ENCODE peak calls at places on chromosomes 11 and 22, in four cellular contexts. L is left ventricle myocardium inferior, Z is HepG2, E is mammary epithelial cell. J is an unnamed sample.
A peak's percentile ranks its signal among the peaks of the same experiment; 100 is the strongest.

GRCh38 chr11:133271206-133271605 is 261.1 kb downstream of the OPCML start:
- DNase-seq in L (no peak), Z (no peak), E (no peak), J (no peak)

GRCh38 chr11:134277176-134278001 is 1.2 kb downstream of the GLB1L3 start:
- DNase-seq in L (no peak), Z (no peak), E (no peak), J (no peak)

GRCh38 chr22:49807780-49808708 is 19.6 kb downstream of the BRD1 start:
- DNase-seq in L (no peak), Z (no peak), E (no peak), J (peak; percentile 13)

GRCh38 chr11:15897211-15897960 is 459.0 kb downstream of the SOX6 start:
- DNase-seq in L (no peak), Z (no peak), E (peak; percentile 27), J (no peak)

GRCh38 chr11:75536786-75537629 is 11.3 kb upstream of the GDPD5 start:
- DNase-seq in L (no peak), Z (no peak), E (peak; percentile 58), J (no peak)

GRCh38 chr11:41206388-41206787 is 253.1 kb downstream of the LRRC4C start:
- DNase-seq in L (no peak), Z (no peak), E (no peak), J (no peak)

GRCh38 chr11:58867556-58867955 is 23.1 kb upstream of the GLYATL2 start:
- DNase-seq in L (no peak), Z (no peak), E (peak; percentile 53), J (no peak)

GRCh38 chr11:100930185-100930778 is 199.3 kb downstream of the PGR start:
- DNase-seq in L (no peak), Z (peak; percentile 46), E (peak; percentile 50), J (no peak)

GRCh38 chr11:16946477-16947282 is 67.5 kb downstream of the PLEKHA7 start:
- DNase-seq in L (no peak), Z (no peak), E (no peak), J (no peak)

GRCh38 chr22:35802885-35803284 is 85.2 kb downstream of the APOL5 start:
- DNase-seq in L (no peak), Z (no peak), E (no peak), J (no peak)

GRCh38 chr11:2731285-2732125 is 31.7 kb upstream of the KCNQ1OT1 start:
- DNase-seq in L (no peak), Z (peak; percentile 49), E (no peak), J (no peak)

GRCh38 chr11:106695506-106695905 is 322.8 kb downstream of the GUCY1A2 start:
- DNase-seq in L (no peak), Z (no peak), E (peak; percentile 12), J (no peak)

GRCh38 chr11:84234462-84235202 is 948.5 kb upstream of the CCDC90B start:
- DNase-seq in L (no peak), Z (no peak), E (no peak), J (no peak)

GRCh38 chr11:132114185-132114584 is 743.8 kb downstream of the NTM start:
- DNase-seq in L (no peak), Z (no peak), E (no peak), J (peak; percentile 37)

GRCh38 chr22:23632178-23632577 is at the start of gene DRICH1:
- DNase-seq in L (no peak), Z (no peak), E (no peak), J (no peak)

GRCh38 chr11:33932721-33933120 is 40.8 kb upstream of the LMO2 start:
- DNase-seq in L (no peak), Z (no peak), E (no peak), J (no peak)

GRCh38 chr11:587978-588380 is 11.7 kb downstream of the PHRF1 start:
- DNase-seq in L (no peak), Z (peak; percentile 96), E (no peak), J (no peak)

GRCh38 chr11:76208829-76209670 is 2.7 kb upstream of the WNT11 start:
- DNase-seq in L (peak; percentile 82), Z (peak; percentile 56), E (peak; percentile 30), J (peak; percentile 20)

GRCh38 chr11:85348945-85349344 is 278.2 kb downstream of the DLG2 start:
- DNase-seq in L (no peak), Z (no peak), E (no peak), J (no peak)

GRCh38 chr11:20566591-20567434 is 32.6 kb upstream of the SLC6A5 start:
- DNase-seq in L (no peak), Z (no peak), E (peak; percentile 87), J (no peak)

GRCh38 chr11:71402878-71403277 is 45.3 kb downstream of the DHCR7 start:
- DNase-seq in L (no peak), Z (no peak), E (no peak), J (no peak)

GRCh38 chr22:19461506-19461905 is 14.0 kb upstream of the C22orf39 start:
- DNase-seq in L (no peak), Z (no peak), E (no peak), J (no peak)

GRCh38 chr11:3981084-3981633 is 113.4 kb upstream of the RRM1 start:
- DNase-seq in L (no peak), Z (no peak), E (no peak), J (no peak)

GRCh38 chr11:3983101-3983500 is 111.5 kb upstream of the RRM1 start:
- DNase-seq in L (no peak), Z (no peak), E (no peak), J (no peak)

GRCh38 chr11:3982431-3982830 is 112.2 kb upstream of the RRM1 start:
- DNase-seq in L (no peak), Z (no peak), E (no peak), J (no peak)

GRCh38 chr11:3986301-3986700 is 108.3 kb upstream of the RRM1 start:
- DNase-seq in L (no peak), Z (no peak), E (no peak), J (no peak)

GRCh38 chr11:3984896-3985295 is 109.7 kb upstream of the RRM1 start:
- DNase-seq in L (no peak), Z (no peak), E (no peak), J (no peak)
- TF ChIP-seq CTCF in L (no peak), Z (peak; percentile 28), E (no peak), J (no peak)

GRCh38 chr11:57819272-57819979 is 57.8 kb downstream of the CTNND1 start:
- DNase-seq in L (no peak), Z (peak; percentile 15), E (no peak), J (no peak)
- H3K4me3 ChIP-seq in L (no peak overlapping the region), Z (no peak overlapping the region), E (no peak overlapping the region), J (no peak overlapping the region)

GRCh38 chr11:130512662-130513061 is 64.2 kb downstream of the ADAMTS15 start:
- DNase-seq in L (no peak), Z (no peak), E (no peak), J (no peak)

GRCh38 chr11:130514851-130515250 is 66.4 kb downstream of the ADAMTS15 start:
- DNase-seq in L (no peak), Z (no peak), E (no peak), J (no peak)

GRCh38 chr11:130514316-130514715 is 65.9 kb downstream of the ADAMTS15 start:
- DNase-seq in L (no peak), Z (no peak), E (no peak), J (no peak)

GRCh38 chr11:130511765-130512164 is 63.3 kb downstream of the ADAMTS15 start:
- DNase-seq in L (no peak), Z (no peak), E (peak; percentile 73), J (no peak)

DNA sequence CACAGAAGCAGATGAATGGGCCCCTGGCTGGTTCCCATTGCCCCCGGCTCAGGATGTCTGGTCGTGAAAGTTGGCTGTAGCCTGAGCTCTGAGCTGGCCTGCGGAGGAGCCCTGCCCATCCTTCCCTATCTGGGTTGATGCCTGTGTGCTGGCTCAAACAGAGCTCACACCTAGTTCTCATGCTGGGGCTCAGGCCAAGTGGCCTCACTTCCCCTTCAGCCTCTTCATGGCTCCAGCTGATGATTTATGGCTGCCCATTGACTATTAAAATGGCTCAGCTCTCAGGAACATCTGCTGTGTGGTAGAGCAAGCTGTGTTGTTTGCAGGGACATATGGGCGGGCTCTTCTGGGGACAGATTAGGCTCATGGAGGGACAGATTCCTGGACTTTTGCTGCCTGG is 64.7 kb downstream of the ADAMTS15 start:
- DNase-seq in L (peak; percentile 75), Z (no peak), E (no peak), J (no peak)
- H3K27me3 ChIP-seq in L (no peaks in the 10 kb centered on the region), Z (peaks cover 6% of the 10 kb centered on the region), E (no peaks in the 10 kb centered on the region), J (no peaks in the 10 kb centered on the region)

GRCh38 chr22:21948390-21948789 is 4.3 kb downstream of the PPM1F start:
- DNase-seq in L (no peak), Z (no peak), E (no peak), J (no peak)

GRCh38 chr22:21945453-21946261 is 7.0 kb downstream of the PPM1F start:
- DNase-seq in L (no peak), Z (no peak), E (no peak), J (no peak)

GRCh38 chr22:21948824-21949568 is 3.7 kb downstream of the PPM1F start:
- DNase-seq in L (no peak), Z (no peak), E (no peak), J (no peak)

GRCh38 chr22:21946262-21946925 is 6.3 kb downstream of the PPM1F start:
- DNase-seq in L (no peak), Z (no peak), E (no peak), J (no peak)

GRCh38 chr22:21947040-21948014 is 5.3 kb downstream of the PPM1F start:
- DNase-seq in L (no peak), Z (peak; percentile 27), E (peak; percentile 57), J (no peak)
- TF ChIP-seq CTCF in L (peak; percentile 62), Z (peak; percentile 22), E (peak; percentile 69), J (peak; percentile 43)

DNA sequence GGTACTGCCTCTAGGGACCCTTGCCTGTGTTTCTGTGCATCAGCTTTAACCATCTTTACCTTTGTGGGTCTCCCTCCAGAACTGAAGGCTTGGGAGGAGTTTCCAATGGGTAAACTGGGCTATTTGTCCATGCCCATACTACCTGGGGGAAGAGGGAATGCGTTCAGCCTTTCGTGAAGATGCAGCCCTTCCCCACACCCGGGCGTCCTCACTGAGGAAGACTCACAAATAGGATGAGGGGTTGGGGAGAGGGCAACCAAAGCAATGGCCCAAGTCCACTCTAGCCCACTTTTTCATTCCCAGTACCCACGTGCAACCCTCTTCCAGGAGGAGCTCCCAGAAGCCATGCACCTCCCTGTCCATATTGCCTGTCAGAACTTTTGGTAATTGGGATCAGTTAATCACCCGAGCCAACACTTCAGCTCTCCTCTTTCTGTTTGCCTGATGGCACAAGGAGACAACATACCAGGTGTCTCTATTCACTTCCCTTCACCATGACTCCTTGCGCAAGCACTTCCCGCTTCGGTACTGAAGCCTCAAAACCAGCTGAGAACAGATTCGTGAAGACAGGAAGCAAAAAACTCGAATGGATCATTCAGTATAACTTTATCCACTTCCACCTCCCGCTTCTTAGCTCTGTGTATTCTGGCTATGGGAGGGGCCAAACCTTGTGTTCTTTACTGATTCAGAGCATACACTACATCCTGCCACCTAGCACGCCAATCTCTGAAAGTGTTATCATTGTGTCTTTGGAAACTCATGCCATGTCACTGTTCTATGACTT is 62.0 kb upstream of the ADA2 start:
- DNase-seq in L (no peak), Z (no peak), E (no peak), J (no peak)
- H3K4me3 ChIP-seq in L (no peak overlapping the region), Z (no peak overlapping the region), E (no peak overlapping the region), J (no peak overlapping the region)

GRCh38 chr11:19493446-19493845 is 219.2 kb upstream of the NAV2 start:
- DNase-seq in L (no peak), Z (no peak), E (no peak), J (no peak)
- H3K27me3 ChIP-seq in L (no peaks in the 10 kb centered on the region), Z (no peaks in the 10 kb centered on the region), E (peaks cover 6% of the 10 kb centered on the region), J (no peaks in the 10 kb centered on the region)

GRCh38 chr11:38824573-38824972 is 2226.5 kb upstream of the RAG2 start:
- DNase-seq in L (no peak), Z (peak; percentile 8), E (peak; percentile 18), J (no peak)
- TF ChIP-seq CTCF in L (no peak), Z (no peak), E (peak; percentile 22), J (no peak)

J was measured in dorsolateral prefrontal cortex.